ENCODE peak calls at places on chromosomes 6 and 20, in ten cellular contexts. One of them, this sample, is unnamed. For H3K36me3, the result is how much of the 10 kb centered on the place peaks cover.

GRCh38 chr20:3896302-3896701 is 7.1 kb downstream of the PANK2 start:
- DNase-seq in endothelial cell of umbilical vein: peak
- DNase-seq in stomach: no peak
- DNase-seq in IMR-90: peak
- DNase-seq in sigmoid colon: peak
- DNase-seq in ovary: no peak
- DNase-seq in uterus: no peak
- DNase-seq in heart left ventricle: no peak
- DNase-seq in Peyer's patch: no peak
- DNase-seq in thyroid gland: no peak
- DNase-seq in this sample: no peak

GRCh38 chr6:24991748-24992467 is 56.1 kb upstream of the RIPOR2 start:
- DNase-seq in endothelial cell of umbilical vein: peak
- DNase-seq in stomach: peak
- DNase-seq in IMR-90: peak
- DNase-seq in sigmoid colon: no peak
- DNase-seq in ovary: no peak
- DNase-seq in uterus: peak
- DNase-seq in heart left ventricle: peak
- DNase-seq in Peyer's patch: peak
- DNase-seq in thyroid gland: peak
- DNase-seq in this sample: peak

GRCh38 chr6:164412566-164412965 is 896.8 kb downstream of the C6orf118 start:
- DNase-seq in endothelial cell of umbilical vein: no peak
- DNase-seq in stomach: no peak
- DNase-seq in IMR-90: no peak
- DNase-seq in sigmoid colon: no peak
- DNase-seq in ovary: no peak
- DNase-seq in uterus: no peak
- DNase-seq in heart left ventricle: no peak
- DNase-seq in Peyer's patch: no peak
- DNase-seq in thyroid gland: no peak
- DNase-seq in this sample: no peak

GRCh38 chr6:4906293-4906941 is 97.4 kb downstream of the RPP40 start:
- DNase-seq in endothelial cell of umbilical vein: peak
- DNase-seq in stomach: no peak
- DNase-seq in IMR-90: no peak
- DNase-seq in sigmoid colon: no peak
- DNase-seq in ovary: no peak
- DNase-seq in uterus: no peak
- DNase-seq in heart left ventricle: no peak
- DNase-seq in Peyer's patch: no peak
- DNase-seq in thyroid gland: no peak
- DNase-seq in this sample: no peak

GRCh38 chr6:107264357-107264831 is 149.1 kb upstream of the BEND3 start:
- DNase-seq in endothelial cell of umbilical vein: peak
- DNase-seq in stomach: no peak
- DNase-seq in IMR-90: peak
- DNase-seq in sigmoid colon: no peak
- DNase-seq in ovary: no peak
- DNase-seq in uterus: no peak
- DNase-seq in heart left ventricle: no peak
- DNase-seq in Peyer's patch: no peak
- DNase-seq in thyroid gland: no peak
- DNase-seq in this sample: no peak

GRCh38 chr6:136230219-136230980 is 19.7 kb downstream of the MTFR2 start:
- DNase-seq in endothelial cell of umbilical vein: no peak
- DNase-seq in stomach: no peak
- DNase-seq in IMR-90: peak
- DNase-seq in sigmoid colon: no peak
- DNase-seq in ovary: no peak
- DNase-seq in uterus: no peak
- DNase-seq in heart left ventricle: no peak
- DNase-seq in Peyer's patch: no peak
- DNase-seq in thyroid gland: no peak
- DNase-seq in this sample: no peak

GRCh38 chr20:64069614-64070243 is 6.7 kb downstream of the TCEA2 start:
- DNase-seq in endothelial cell of umbilical vein: peak
- DNase-seq in stomach: peak
- DNase-seq in IMR-90: no peak
- DNase-seq in sigmoid colon: no peak
- DNase-seq in ovary: no peak
- DNase-seq in uterus: no peak
- DNase-seq in heart left ventricle: no peak
- DNase-seq in Peyer's patch: peak
- DNase-seq in thyroid gland: no peak
- DNase-seq in this sample: peak

GRCh38 chr20:12833861-12834260 is 174.9 kb upstream of the SPTLC3 start:
- DNase-seq in endothelial cell of umbilical vein: no peak
- DNase-seq in stomach: no peak
- DNase-seq in IMR-90: no peak
- DNase-seq in sigmoid colon: no peak
- DNase-seq in ovary: no peak
- DNase-seq in uterus: no peak
- DNase-seq in heart left ventricle: no peak
- DNase-seq in Peyer's patch: no peak
- DNase-seq in thyroid gland: no peak
- DNase-seq in this sample: no peak

GRCh38 chr20:21166801-21167200 is 40.9 kb downstream of the KIZ start:
- DNase-seq in endothelial cell of umbilical vein: no peak
- DNase-seq in stomach: no peak
- DNase-seq in IMR-90: no peak
- DNase-seq in sigmoid colon: no peak
- DNase-seq in ovary: no peak
- DNase-seq in uterus: no peak
- DNase-seq in heart left ventricle: no peak
- DNase-seq in Peyer's patch: no peak
- DNase-seq in thyroid gland: no peak
- DNase-seq in this sample: no peak

DNA sequence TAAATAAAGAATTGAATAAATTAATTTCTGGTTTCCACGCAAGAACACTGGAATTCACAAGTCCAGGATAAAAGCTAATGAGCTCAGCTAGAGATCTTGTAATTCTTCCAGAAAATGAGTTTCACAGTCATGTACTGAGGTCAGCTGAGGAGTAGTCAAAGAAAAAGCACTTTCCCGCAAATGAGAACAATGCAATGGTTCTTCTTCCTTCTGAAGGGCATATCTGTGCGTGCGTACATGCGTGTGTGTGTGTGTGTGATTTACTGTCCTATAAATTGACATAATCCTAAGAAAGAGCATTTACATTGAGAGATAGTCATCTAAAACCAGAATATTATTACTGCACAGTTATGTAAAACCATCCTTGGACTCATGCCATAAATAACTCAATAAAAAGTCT is 968.9 kb upstream of the EYS start:
- DNase-seq in endothelial cell of umbilical vein: no peak
- DNase-seq in stomach: no peak
- DNase-seq in IMR-90: no peak
- DNase-seq in sigmoid colon: no peak
- DNase-seq in ovary: no peak
- DNase-seq in uterus: no peak
- DNase-seq in heart left ventricle: no peak
- DNase-seq in Peyer's patch: no peak
- DNase-seq in thyroid gland: no peak
- DNase-seq in this sample: no peak
- TF ChIP-seq CTCF in endothelial cell of umbilical vein: no peak
- TF ChIP-seq CTCF in stomach: no peak
- TF ChIP-seq CTCF in IMR-90: no peak
- TF ChIP-seq CTCF in sigmoid colon: no peak
- TF ChIP-seq CTCF in ovary: no peak
- TF ChIP-seq CTCF in uterus: no peak
- TF ChIP-seq CTCF in heart left ventricle: no peak
- TF ChIP-seq CTCF in Peyer's patch: no peak
- TF ChIP-seq CTCF in thyroid gland: no peak
- TF ChIP-seq CTCF in this sample: no peak

DNA sequence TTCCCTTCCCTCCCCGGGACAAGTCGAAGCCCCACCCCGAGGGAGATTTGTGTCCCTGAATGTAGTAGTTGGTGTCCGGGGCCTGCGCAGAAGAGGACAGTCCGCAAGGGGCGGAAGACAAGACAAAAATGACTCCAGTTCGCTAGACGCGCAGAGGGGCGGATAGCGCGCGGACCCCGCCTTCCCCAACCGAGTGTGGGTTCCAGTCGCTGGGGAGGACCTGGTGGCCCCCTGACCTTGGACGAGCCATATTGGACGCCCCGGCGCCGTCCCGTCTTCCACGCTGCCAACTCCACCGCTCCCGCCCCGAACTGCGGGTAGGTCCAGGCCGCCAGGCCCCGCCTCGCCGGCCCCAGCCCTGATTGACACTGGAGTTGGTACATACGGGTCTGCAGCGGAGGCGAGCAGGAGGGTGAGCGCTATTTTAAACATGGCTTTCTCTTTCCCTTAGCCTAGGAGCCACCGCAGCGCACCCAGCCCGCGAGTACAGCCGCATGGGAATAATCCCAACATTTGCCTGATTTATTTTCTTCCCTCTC is 802 bp downstream of the HMGN3 start:
- DNase-seq in endothelial cell of umbilical vein: peak
- DNase-seq in stomach: peak
- DNase-seq in IMR-90: peak
- DNase-seq in sigmoid colon: peak
- DNase-seq in ovary: peak
- DNase-seq in uterus: peak
- DNase-seq in heart left ventricle: peak
- DNase-seq in Peyer's patch: peak
- DNase-seq in thyroid gland: peak
- DNase-seq in this sample: peak
- TF ChIP-seq POLR2A in endothelial cell of umbilical vein: peak
- TF ChIP-seq POLR2A in stomach: no peak
- TF ChIP-seq POLR2A in IMR-90: peak
- TF ChIP-seq POLR2A in sigmoid colon: peak
- TF ChIP-seq POLR2A in ovary: peak
- TF ChIP-seq POLR2A in uterus: peak
- TF ChIP-seq POLR2A in heart left ventricle: peak
- TF ChIP-seq POLR2A in Peyer's patch: no peak
- TF ChIP-seq POLR2A in thyroid gland: no peak
- TF ChIP-seq POLR2A in this sample: no peak

DNA sequence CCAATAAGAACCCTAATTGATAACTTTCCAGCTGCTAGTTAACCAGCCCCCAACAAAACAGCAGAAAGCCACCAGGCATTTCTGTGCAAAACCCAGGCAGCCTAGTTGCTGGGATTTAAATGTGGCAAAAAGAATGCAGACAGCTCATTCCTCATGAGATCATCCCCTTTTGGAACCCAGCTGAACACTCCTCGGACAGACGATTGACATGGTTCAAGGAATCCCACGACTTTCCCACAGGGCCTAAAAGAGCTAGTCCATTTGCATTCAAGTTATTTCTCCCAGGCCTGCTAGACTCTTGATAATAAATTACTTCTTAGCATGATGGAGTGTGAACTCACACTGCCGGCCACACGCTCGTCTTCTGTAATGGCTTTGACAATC is 24.0 kb downstream of the JAG1 start:
- DNase-seq in endothelial cell of umbilical vein: no peak
- DNase-seq in stomach: no peak
- DNase-seq in IMR-90: no peak
- DNase-seq in sigmoid colon: no peak
- DNase-seq in ovary: no peak
- DNase-seq in uterus: peak
- DNase-seq in heart left ventricle: no peak
- DNase-seq in Peyer's patch: no peak
- DNase-seq in thyroid gland: no peak
- DNase-seq in this sample: no peak
- H3K36me3 ChIP-seq in endothelial cell of umbilical vein: under half
- H3K36me3 ChIP-seq in stomach: half or more
- H3K36me3 ChIP-seq in IMR-90: half or more
- H3K36me3 ChIP-seq in sigmoid colon: half or more
- H3K36me3 ChIP-seq in ovary: under half
- H3K36me3 ChIP-seq in uterus: under half
- H3K36me3 ChIP-seq in heart left ventricle: half or more
- H3K36me3 ChIP-seq in Peyer's patch: under half
- H3K36me3 ChIP-seq in thyroid gland: under half
- H3K36me3 ChIP-seq in this sample: under half

GRCh38 chr6:2204272-2204671 is 41.1 kb downstream of the GMDS start:
- DNase-seq in endothelial cell of umbilical vein: no peak
- DNase-seq in stomach: no peak
- DNase-seq in IMR-90: no peak
- DNase-seq in sigmoid colon: no peak
- DNase-seq in ovary: no peak
- DNase-seq in uterus: no peak
- DNase-seq in heart left ventricle: no peak
- DNase-seq in Peyer's patch: no peak
- DNase-seq in thyroid gland: no peak
- DNase-seq in this sample: no peak

GRCh38 chr6:2209226-2209809 is 36.1 kb downstream of the GMDS start:
- DNase-seq in endothelial cell of umbilical vein: peak
- DNase-seq in stomach: peak
- DNase-seq in IMR-90: peak
- DNase-seq in sigmoid colon: no peak
- DNase-seq in ovary: no peak
- DNase-seq in uterus: no peak
- DNase-seq in heart left ventricle: no peak
- DNase-seq in Peyer's patch: no peak
- DNase-seq in thyroid gland: peak
- DNase-seq in this sample: no peak

GRCh38 chr6:2203264-2203663 is 42.1 kb downstream of the GMDS start:
- DNase-seq in endothelial cell of umbilical vein: peak
- DNase-seq in stomach: no peak
- DNase-seq in IMR-90: no peak
- DNase-seq in sigmoid colon: no peak
- DNase-seq in ovary: no peak
- DNase-seq in uterus: no peak
- DNase-seq in heart left ventricle: no peak
- DNase-seq in Peyer's patch: no peak
- DNase-seq in thyroid gland: no peak
- DNase-seq in this sample: no peak

GRCh38 chr6:2205396-2205795 is 40.0 kb downstream of the GMDS start:
- DNase-seq in endothelial cell of umbilical vein: no peak
- DNase-seq in stomach: no peak
- DNase-seq in IMR-90: no peak
- DNase-seq in sigmoid colon: no peak
- DNase-seq in ovary: no peak
- DNase-seq in uterus: no peak
- DNase-seq in heart left ventricle: no peak
- DNase-seq in Peyer's patch: no peak
- DNase-seq in thyroid gland: no peak
- DNase-seq in this sample: no peak
- TF ChIP-seq CTCF in endothelial cell of umbilical vein: no peak
- TF ChIP-seq CTCF in stomach: no peak
- TF ChIP-seq CTCF in IMR-90: no peak
- TF ChIP-seq CTCF in sigmoid colon: no peak
- TF ChIP-seq CTCF in ovary: no peak
- TF ChIP-seq CTCF in uterus: no peak
- TF ChIP-seq CTCF in heart left ventricle: no peak
- TF ChIP-seq CTCF in Peyer's patch: no peak
- TF ChIP-seq CTCF in thyroid gland: no peak
- TF ChIP-seq CTCF in this sample: no peak